ENCODE peak calls at places on chromosomes 16 and 17, in eight cellular contexts. P, I, T, C, J, X, Y and R are unnamed samples.
A peak's percentile ranks its signal among the peaks of the same experiment; 100 is the strongest.

GRCh38 chr17:15103785-15104184 is 161.3 kb downstream of the PMP22 start:
- DNase-seq in P (no peak), I (no peak), T (no peak), C (no peak), J (no peak), X (no peak), Y (no peak), R (no peak)

GRCh38 chr16:11175850-11176341 is 80.1 kb downstream of the SOCS1 start:
- DNase-seq in P (no peak), I (no peak), T (no peak), C (no peak), J (no peak), X (no peak), Y (no peak), R (no peak)

GRCh38 chr17:66165537-66166123 is 26.3 kb downstream of the CEP112 start:
- DNase-seq in P (peak; percentile 33), I (peak; percentile 58), T (no peak), C (no peak), J (peak; percentile 8), X (no peak), Y (peak; percentile 32), R (no peak)

GRCh38 chr17:2794116-2794803 is 2.0 kb upstream of the RAP1GAP2 start:
- DNase-seq in P (no peak), I (no peak), T (no peak), C (no peak), J (no peak), X (no peak), Y (no peak), R (no peak)

GRCh38 chr17:79923974-79924638 is 84.9 kb upstream of the CBX4 start:
- DNase-seq in P (no peak), I (peak; percentile 52), T (peak; percentile 84), C (no peak), J (peak; percentile 29), X (no peak), Y (no peak), R (no peak)

GRCh38 chr17:78645421-78646295 is 68.5 kb upstream of the DNAH17 start:
- DNase-seq in P (no peak), I (no peak), T (peak; percentile 65), C (peak; percentile 92), J (peak; percentile 31), X (peak; percentile 77), Y (no peak), R (no peak)

GRCh38 chr16:78170360-78170928 is 71.0 kb downstream of the WWOX start:
- DNase-seq in P (no peak), I (no peak), T (no peak), C (no peak), J (no peak), X (no peak), Y (no peak), R (no peak)

GRCh38 chr17:59796785-59797205 is 89.3 kb downstream of the VMP1 start:
- DNase-seq in P (no peak), I (no peak), T (no peak), C (no peak), J (no peak), X (no peak), Y (no peak), R (no peak)

GRCh38 chr16:66696669-66697630 is at the start of gene CMTM4:
- DNase-seq in P (no peak), I (peak; percentile 57), T (peak; percentile 92), C (peak; percentile 89), J (peak; percentile 62), X (peak; percentile 89), Y (peak; percentile 26), R (no peak)

GRCh38 chr17:82917656-82918345 is 78.0 kb upstream of the ZNF750 start:
- DNase-seq in P (no peak), I (no peak), T (peak; percentile 46), C (no peak), J (no peak), X (no peak), Y (no peak), R (no peak)

GRCh38 chr16:23847251-23847650 is 11.5 kb downstream of the PRKCB start:
- DNase-seq in P (no peak), I (no peak), T (no peak), C (no peak), J (no peak), X (no peak), Y (no peak), R (no peak)

GRCh38 chr16:23852794-23853562 is 17.2 kb downstream of the PRKCB start:
- DNase-seq in P (no peak), I (no peak), T (no peak), C (no peak), J (peak; percentile 85), X (no peak), Y (no peak), R (no peak)

GRCh38 chr16:23847938-23848337 is 12.2 kb downstream of the PRKCB start:
- DNase-seq in P (no peak), I (no peak), T (no peak), C (no peak), J (no peak), X (no peak), Y (no peak), R (no peak)

GRCh38 chr16:23843143-23843542 is 7.4 kb downstream of the PRKCB start:
- DNase-seq in P (no peak), I (no peak), T (no peak), C (no peak), J (no peak), X (no peak), Y (no peak), R (no peak)

GRCh38 chr16:23848958-23849357 is 13.2 kb downstream of the PRKCB start:
- DNase-seq in P (no peak), I (no peak), T (no peak), C (no peak), J (no peak), X (no peak), Y (no peak), R (no peak)
- H3K4me3 ChIP-seq in P (no peak overlapping the region), I (no peak overlapping the region), T (no peak overlapping the region), C (no peak overlapping the region), J (no peak overlapping the region), X (no peak overlapping the region), Y (no peak overlapping the region), R (no peak overlapping the region)

GRCh38 chr17:48612456-48612853 is 1.6 kb upstream of the HOXB7 start:
- DNase-seq in P (no peak), I (no peak), T (peak; percentile 45), C (no peak), J (no peak), X (no peak), Y (no peak), R (no peak)

GRCh38 chr17:48611681-48612455 is 1.1 kb upstream of the HOXB7 start:
- DNase-seq in P (no peak), I (no peak), T (peak; percentile 77), C (no peak), J (no peak), X (no peak), Y (no peak), R (no peak)

GRCh38 chr17:48613862-48614694 is 1.0 kb downstream of the HOXB8 start:
- DNase-seq in P (no peak), I (no peak), T (peak; percentile 65), C (no peak), J (no peak), X (no peak), Y (no peak), R (no peak)

GRCh38 chr17:48614904-48615211 is 234 bp downstream of the HOXB8 start:
- DNase-seq in P (no peak), I (no peak), T (no peak), C (no peak), J (no peak), X (no peak), Y (no peak), R (no peak)

GRCh38 chr17:48612854-48613691 is 2.0 kb downstream of the HOXB8 start:
- DNase-seq in P (no peak), I (no peak), T (peak; percentile 72), C (no peak), J (peak; percentile 24), X (no peak), Y (no peak), R (no peak)
- TF ChIP-seq CTCF in P (no peak), I (no peak), T (no peak), C (peak; percentile 23), J (no peak), X (no peak), Y (peak; percentile 38), R (no peak)

GRCh38 chr16:799948-800833 is at the start of gene GNG13:
- DNase-seq in P (no peak), I (no peak), T (no peak), C (no peak), J (no peak), X (no peak), Y (no peak), R (no peak)
- H3K4me3 ChIP-seq in P (no peak within 1 kb of the TSS), I (peak within 1 kb of the TSS; percentile 21), T (no peak within 1 kb of the TSS), C (no peak within 1 kb of the TSS), J (no peak within 1 kb of the TSS), X (no peak within 1 kb of the TSS), Y (no peak within 1 kb of the TSS), R (no peak within 1 kb of the TSS)

GRCh38 chr17:75288359-75288758 is 874 bp downstream of the SLC25A19 start:
- DNase-seq in P (no peak), I (no peak), T (no peak), C (no peak), J (no peak), X (no peak), Y (no peak), R (no peak)

GRCh38 chr17:75287221-75287620 is 2.0 kb downstream of the SLC25A19 start:
- DNase-seq in P (no peak), I (no peak), T (no peak), C (no peak), J (no peak), X (no peak), Y (no peak), R (no peak)

GRCh38 chr17:75288784-75289121 is 480 bp downstream of the SLC25A19 start:
- DNase-seq in P (no peak), I (no peak), T (no peak), C (peak; percentile 67), J (peak; percentile 74), X (no peak), Y (no peak), R (no peak)

GRCh38 chr17:75289122-75289831 is at the start of gene SLC25A19:
- DNase-seq in P (peak; percentile 98), I (peak; percentile 99), T (peak; percentile 96), C (peak; percentile 99), J (peak; percentile 99), X (peak; percentile 98), Y (peak; percentile 97), R (peak; percentile 97)

GRCh38 chr17:75289832-75290337 is 652 bp upstream of the SLC25A19 start:
- DNase-seq in P (no peak), I (no peak), T (peak; percentile 71), C (peak; percentile 80), J (peak; percentile 92), X (peak; percentile 39), Y (no peak), R (no peak)
- TF ChIP-seq CTCF in P (no peak), I (no peak), T (peak; percentile 9), C (no peak), J (peak; percentile 15), X (no peak), Y (peak; percentile 21), R (peak; percentile 18)